ENCODE peak calls at places on chromosome 15, in six cellular contexts. One of them, this sample, is unnamed.

GRCh38 chr15:89419370-89419984 is 76.9 kb downstream of the RHCG start:
- DNase-seq in type B pancreatic cell: peak
- DNase-seq in MCF 10A: peak
- DNase-seq in transverse colon: no peak
- DNase-seq in Calu3: peak
- DNase-seq in endothelial cell: peak
- DNase-seq in this sample: no peak

GRCh38 chr15:40739042-40739441 is 16.0 kb downstream of the RMDN3 start:
- DNase-seq in MCF 10A: no peak
- DNase-seq in type B pancreatic cell: no peak
- DNase-seq in Calu3: no peak
- DNase-seq in transverse colon: no peak
- DNase-seq in endothelial cell: no peak
- DNase-seq in this sample: no peak

GRCh38 chr15:92463352-92463751 is 69.7 kb downstream of the ST8SIA2 start:
- DNase-seq in endothelial cell: no peak
- DNase-seq in Calu3: no peak
- DNase-seq in transverse colon: no peak
- DNase-seq in type B pancreatic cell: no peak
- DNase-seq in MCF 10A: no peak
- DNase-seq in this sample: no peak

GRCh38 chr15:51132384-51133139 is 37.9 kb upstream of the TNFAIP8L3 start:
- DNase-seq in transverse colon: peak
- DNase-seq in Calu3: peak
- DNase-seq in endothelial cell: peak
- DNase-seq in type B pancreatic cell: no peak
- DNase-seq in MCF 10A: peak
- DNase-seq in this sample: peak

GRCh38 chr15:98177950-98178848 is 217.7 kb downstream of the ARRDC4 start:
- DNase-seq in transverse colon: peak
- DNase-seq in MCF 10A: peak
- DNase-seq in type B pancreatic cell: no peak
- DNase-seq in Calu3: peak
- DNase-seq in endothelial cell: peak
- DNase-seq in this sample: no peak

GRCh38 chr15:60627544-60627943 is 148.6 kb upstream of the ICE2 start:
- DNase-seq in type B pancreatic cell: no peak
- DNase-seq in Calu3: no peak
- DNase-seq in MCF 10A: no peak
- DNase-seq in transverse colon: no peak
- DNase-seq in endothelial cell: no peak
- DNase-seq in this sample: no peak

GRCh38 chr15:56468271-56468912 is 3.5 kb upstream of the MNS1 start:
- DNase-seq in type B pancreatic cell: no peak
- DNase-seq in transverse colon: no peak
- DNase-seq in MCF 10A: no peak
- DNase-seq in endothelial cell: no peak
- DNase-seq in Calu3: no peak
- DNase-seq in this sample: no peak

GRCh38 chr15:60899967-60900356 is 329.1 kb downstream of the RORA start:
- DNase-seq in transverse colon: no peak
- DNase-seq in MCF 10A: no peak
- DNase-seq in Calu3: no peak
- DNase-seq in endothelial cell: no peak
- DNase-seq in type B pancreatic cell: no peak
- DNase-seq in this sample: no peak

GRCh38 chr15:92733090-92733933 is 77.7 kb upstream of the FAM174B start:
- DNase-seq in type B pancreatic cell: no peak
- DNase-seq in transverse colon: no peak
- DNase-seq in MCF 10A: no peak
- DNase-seq in Calu3: no peak
- DNase-seq in endothelial cell: no peak
- DNase-seq in this sample: no peak

GRCh38 chr15:27095809-27096580 is 125.0 kb downstream of the GABRG3 start:
- DNase-seq in endothelial cell: no peak
- DNase-seq in transverse colon: no peak
- DNase-seq in type B pancreatic cell: no peak
- DNase-seq in MCF 10A: no peak
- DNase-seq in Calu3: no peak
- DNase-seq in this sample: no peak

GRCh38 chr15:57510647-57511046 is 81.1 kb upstream of the MYZAP start:
- DNase-seq in Calu3: no peak
- DNase-seq in endothelial cell: peak
- DNase-seq in MCF 10A: no peak
- DNase-seq in transverse colon: no peak
- DNase-seq in type B pancreatic cell: no peak
- DNase-seq in this sample: no peak

GRCh38 chr15:63372018-63372705 is 9.5 kb downstream of the CA12 start:
- DNase-seq in type B pancreatic cell: no peak
- DNase-seq in transverse colon: no peak
- DNase-seq in MCF 10A: peak
- DNase-seq in Calu3: peak
- DNase-seq in endothelial cell: no peak
- DNase-seq in this sample: no peak

GRCh38 chr15:40338921-40339620 is 1.7 kb downstream of the CCDC9B start:
- DNase-seq in Calu3: peak
- DNase-seq in endothelial cell: no peak
- DNase-seq in MCF 10A: peak
- DNase-seq in transverse colon: peak
- DNase-seq in type B pancreatic cell: no peak
- DNase-seq in this sample: no peak

GRCh38 chr15:89860851-89861360 is 32.9 kb downstream of the AP3S2 start:
- DNase-seq in MCF 10A: no peak
- DNase-seq in type B pancreatic cell: no peak
- DNase-seq in transverse colon: no peak
- DNase-seq in Calu3: no peak
- DNase-seq in endothelial cell: no peak
- DNase-seq in this sample: no peak

GRCh38 chr15:49279481-49280186 is 109.6 kb downstream of the GALK2 start:
- DNase-seq in Calu3: no peak
- DNase-seq in endothelial cell: no peak
- DNase-seq in transverse colon: no peak
- DNase-seq in type B pancreatic cell: no peak
- DNase-seq in MCF 10A: no peak
- DNase-seq in this sample: no peak

GRCh38 chr15:80641384-80641783 is 53.7 kb upstream of the ABHD17C start:
- DNase-seq in MCF 10A: no peak
- DNase-seq in transverse colon: no peak
- DNase-seq in Calu3: no peak
- DNase-seq in type B pancreatic cell: no peak
- DNase-seq in endothelial cell: no peak
- DNase-seq in this sample: peak

GRCh38 chr15:85750319-85750806 is 44.4 kb downstream of the KLHL25 start:
- DNase-seq in transverse colon: peak
- DNase-seq in MCF 10A: no peak
- DNase-seq in Calu3: no peak
- DNase-seq in type B pancreatic cell: peak
- DNase-seq in endothelial cell: no peak
- DNase-seq in this sample: no peak

GRCh38 chr15:66715736-66716667 is 14.0 kb downstream of the SMAD6 start:
- DNase-seq in type B pancreatic cell: no peak
- DNase-seq in MCF 10A: no peak
- DNase-seq in transverse colon: no peak
- DNase-seq in Calu3: no peak
- DNase-seq in endothelial cell: no peak
- DNase-seq in this sample: no peak

GRCh38 chr15:78351539-78351938 is 11.4 kb downstream of the CRABP1 start:
- DNase-seq in MCF 10A: no peak
- DNase-seq in Calu3: no peak
- DNase-seq in type B pancreatic cell: no peak
- DNase-seq in transverse colon: no peak
- DNase-seq in endothelial cell: no peak
- DNase-seq in this sample: no peak

This sample was measured in osteocyte.